ENCODE peak calls at places on chromosomes 12 and 14, in eight cellular contexts. V, X, I, F, P, B, O and S are unnamed samples.

GRCh38 chr12:123223241-123223668 is 9.7 kb downstream of the MPHOSPH9 start:
- DNase-seq in V (no peak), X (no peak), I (no peak), F (no peak), P (no peak), B (peak; percentile 54), O (no peak), S (no peak)

GRCh38 chr14:102723650-102724049 is 53.6 kb upstream of the TRAF3 start:
- DNase-seq in V (no peak), X (no peak), I (no peak), F (no peak), P (no peak), B (no peak), O (no peak), S (no peak)

GRCh38 chr12:77107121-77107520 is 41.8 kb upstream of the E2F7 start:
- DNase-seq in V (no peak), X (no peak), I (no peak), F (no peak), P (no peak), B (no peak), O (no peak), S (no peak)

GRCh38 chr14:77603031-77603430 is 13.4 kb downstream of the SPTLC2 start:
- DNase-seq in V (no peak), X (no peak), I (no peak), F (no peak), P (no peak), B (no peak), O (no peak), S (no peak)

GRCh38 chr14:68786491-68787234 is 6.2 kb downstream of the ZFP36L1 start:
- DNase-seq in V (peak; percentile 26), X (no peak), I (peak; percentile 86), F (peak; percentile 86), P (peak; percentile 26), B (no peak), O (peak; percentile 81), S (no peak)

GRCh38 chr14:92649934-92650545 is 98.4 kb downstream of the LGMN start:
- DNase-seq in V (no peak), X (no peak), I (no peak), F (peak; percentile 82), P (peak; percentile 57), B (no peak), O (peak; percentile 95), S (peak; percentile 40)

GRCh38 chr12:102052192-102053061 is 9.4 kb downstream of the WASHC3 start:
- DNase-seq in V (no peak), X (no peak), I (no peak), F (no peak), P (no peak), B (no peak), O (no peak), S (no peak)

GRCh38 chr12:13165578-13166120 is 30.9 kb upstream of the EMP1 start:
- DNase-seq in V (no peak), X (no peak), I (peak; percentile 46), F (peak; percentile 76), P (peak; percentile 74), B (peak; percentile 67), O (peak; percentile 81), S (no peak)

GRCh38 chr14:93959239-93960107 is 16.9 kb downstream of the ASB2 start:
- DNase-seq in V (no peak), X (no peak), I (peak; percentile 85), F (peak; percentile 74), P (peak; percentile 77), B (peak; percentile 86), O (no peak), S (no peak)

GRCh38 chr12:97910559-97910958 is 448.0 kb downstream of the RMST start:
- DNase-seq in V (no peak), X (no peak), I (no peak), F (no peak), P (no peak), B (no peak), O (no peak), S (no peak)

GRCh38 chr14:69096766-69097475 is 56.0 kb downstream of the DCAF5 start:
- DNase-seq in V (no peak), X (no peak), I (no peak), F (no peak), P (no peak), B (no peak), O (no peak), S (no peak)

GRCh38 chr12:92419201-92419600 is 273.6 kb upstream of the BTG1 start:
- DNase-seq in V (no peak), X (no peak), I (no peak), F (no peak), P (no peak), B (no peak), O (no peak), S (no peak)
- TF ChIP-seq CTCF in V (no peak), X (no peak), I (no peak), F (no peak), P (no peak), B (no peak), O (no peak), S (no peak)

GRCh38 chr14:106694638-106695393 is 1168.4 kb downstream of the TMEM121 start:
- DNase-seq in V (no peak), X (no peak), I (peak; percentile 17), F (no peak), P (no peak), B (peak; percentile 65), O (no peak), S (no peak)
- TF ChIP-seq CTCF in V (no peak), X (no peak), I (no peak), F (no peak), P (no peak), B (peak; percentile 76), O (no peak), S (no peak)

DNA sequence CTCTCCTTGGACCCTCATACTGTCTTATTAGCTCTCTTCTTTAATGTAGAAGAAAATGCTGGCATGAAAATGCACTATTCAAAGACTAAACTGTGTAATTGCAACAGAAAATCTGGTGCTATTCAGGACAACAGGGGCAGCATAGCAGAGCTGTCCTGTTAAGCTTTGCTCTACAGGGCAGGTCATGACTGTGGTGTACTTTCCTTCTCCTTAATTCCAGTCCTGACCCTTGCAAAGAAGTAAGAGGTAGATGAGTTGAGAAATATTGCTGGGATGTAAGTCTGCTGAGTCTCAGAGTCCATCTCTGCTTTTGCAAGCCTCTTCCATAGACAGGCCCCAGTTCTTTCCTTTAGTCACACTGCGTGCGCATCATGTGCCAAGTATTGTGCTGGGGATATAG is 52.6 kb upstream of the STK38L start:
- DNase-seq in V (no peak), X (no peak), I (no peak), F (no peak), P (no peak), B (no peak), O (no peak), S (no peak)
- TF ChIP-seq CTCF in V (no peak), X (no peak), I (no peak), F (no peak), P (no peak), B (no peak), O (no peak), S (no peak)

DNA sequence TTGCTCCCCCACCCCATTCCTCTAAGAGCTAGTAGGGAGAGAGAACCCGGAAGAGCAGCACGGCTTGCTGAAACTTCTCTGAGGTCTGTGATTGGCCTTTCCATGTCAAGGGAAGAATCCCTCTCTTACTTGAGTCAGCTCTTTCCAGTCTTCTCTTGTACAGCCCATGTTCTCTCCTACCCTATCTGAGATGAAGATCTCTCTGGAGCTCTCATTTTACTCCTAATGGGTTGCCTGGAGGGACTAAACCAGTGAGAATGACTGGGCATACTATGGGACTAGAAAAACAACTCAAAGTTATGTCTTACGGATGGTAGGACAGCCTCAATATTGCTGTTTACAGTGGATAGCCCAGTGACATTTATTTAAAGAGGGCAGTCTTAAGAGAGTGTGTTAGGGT is 16.7 kb downstream of the ETV6 start:
- DNase-seq in V (no peak), X (no peak), I (no peak), F (no peak), P (no peak), B (no peak), O (no peak), S (no peak)
- TF ChIP-seq CTCF in V (no peak), X (no peak), I (no peak), F (no peak), P (no peak), B (no peak), O (no peak), S (no peak)

DNA sequence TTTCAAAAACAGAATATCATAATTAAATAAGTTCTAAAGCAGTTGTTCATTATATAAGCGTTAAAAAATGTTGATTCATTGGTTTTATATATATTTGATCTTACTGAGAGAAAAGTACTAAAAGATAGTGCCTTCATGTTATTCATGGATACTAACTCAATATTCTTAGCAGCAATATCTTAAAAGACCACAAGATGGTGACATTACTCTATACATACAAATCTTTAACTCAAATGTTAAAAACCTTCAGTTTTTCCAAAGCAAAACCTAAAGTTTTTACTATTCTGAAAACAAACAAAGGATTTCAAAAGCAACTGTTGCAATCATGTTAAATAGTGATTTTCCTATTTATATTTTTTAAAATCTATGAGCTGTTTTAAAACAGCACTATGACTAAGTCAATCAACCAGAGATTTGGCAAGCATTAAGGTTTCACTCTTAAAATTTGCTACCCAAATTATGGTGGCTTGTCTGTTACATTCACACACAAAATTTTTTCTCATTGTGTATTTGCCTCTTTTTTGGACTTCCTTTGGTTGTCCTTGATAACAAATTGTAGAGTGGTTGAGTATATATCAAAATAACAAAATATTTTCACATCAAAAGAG is 50.1 kb upstream of the RERGL start:
- DNase-seq in V (peak; percentile 16), X (no peak), I (peak; percentile 23), F (peak; percentile 53), P (no peak), B (no peak), O (no peak), S (no peak)
- TF ChIP-seq CTCF in V (peak; percentile 82), X (peak; percentile 96), I (peak; percentile 62), F (peak; percentile 25), P (peak; percentile 47), B (no peak), O (peak; percentile 54), S (peak; percentile 95)

DNA sequence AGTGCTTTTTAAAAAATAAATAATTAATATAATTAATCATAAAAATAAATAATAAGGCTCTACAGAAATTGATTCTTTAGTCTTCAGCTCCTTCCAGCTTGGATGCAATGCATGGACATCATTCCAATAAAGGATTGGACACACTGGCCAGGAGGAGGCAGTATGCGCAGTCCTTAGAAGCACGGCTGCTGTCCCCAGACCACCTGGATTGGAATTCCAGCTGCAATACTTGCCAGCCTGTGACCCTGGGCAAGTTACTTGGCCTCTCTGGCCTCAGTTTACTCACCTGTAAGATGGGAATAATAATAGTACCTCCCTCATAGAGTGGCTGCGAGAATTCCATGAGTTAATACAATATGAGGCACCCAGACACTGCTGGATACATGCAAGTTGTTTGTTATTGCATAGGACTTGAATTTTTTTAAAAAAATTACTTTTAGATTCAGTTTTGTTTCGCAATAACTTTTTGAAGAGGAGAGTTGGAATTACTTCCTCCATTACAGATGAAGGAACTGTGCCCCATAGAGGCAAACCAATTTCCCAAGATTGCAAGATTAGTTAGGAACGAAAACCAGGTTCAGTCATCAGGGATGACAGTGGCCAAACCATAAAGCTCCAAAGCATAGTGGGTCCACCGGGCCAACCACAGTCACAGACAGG is 12.2 kb downstream of the RPH3A start:
- DNase-seq in V (no peak), X (no peak), I (peak; percentile 29), F (no peak), P (no peak), B (no peak), O (no peak), S (no peak)
- TF ChIP-seq CTCF in V (peak; percentile 17), X (no peak), I (peak; percentile 14), F (no peak), P (no peak), B (no peak), O (no peak), S (no peak)

GRCh38 chr12:54169036-54169435 is 19.7 kb downstream of the SMUG1 start:
- DNase-seq in V (no peak), X (no peak), I (no peak), F (no peak), P (no peak), B (no peak), O (no peak), S (no peak)
- TF ChIP-seq CTCF in V (peak; percentile 42), X (no peak), I (no peak), F (no peak), P (no peak), B (no peak), O (no peak), S (no peak)